ENCODE peak calls at places on chromosomes 13 and 19, in nine cellular contexts. One of them, this sample, is unnamed.

GRCh38 chr19:55485439-55486011 is 537 bp downstream of the NAT14 start:
- DNase-seq in brain pericyte: no peak
- DNase-seq in activated CD4-positive, CD25-positive, alpha-beta regulatory T cell: no peak
- DNase-seq in GM13977: no peak
- DNase-seq in mucosa of descending colon: no peak
- DNase-seq in DMS153: no peak
- DNase-seq in activated T-helper 1 cell treated with anti-CD3 and anti-CD28 coated beads, Interleukin-12 subunit alpha, Interleukin-12 subunit beta, Interleukin-2, Interleukin-4 antibody, amounts not matched to agents 30 ng/mL and 10 ng/mL and 1 ng/mL, durations not matched to agents 14 hours and 24 hours and 36 hours: no peak
- DNase-seq in kidney glomerular epithelial cell: no peak
- DNase-seq in upper lobe of right lung: no peak
- DNase-seq in this sample: no peak

GRCh38 chr19:45076029-45076850 is at the start of gene ZNF296:
- DNase-seq in brain pericyte: no peak
- DNase-seq in activated CD4-positive, CD25-positive, alpha-beta regulatory T cell: peak
- DNase-seq in GM13977: peak
- DNase-seq in mucosa of descending colon: peak
- DNase-seq in DMS153: peak
- DNase-seq in activated T-helper 1 cell treated with anti-CD3 and anti-CD28 coated beads, Interleukin-12 subunit alpha, Interleukin-12 subunit beta, Interleukin-2, Interleukin-4 antibody, amounts not matched to agents 30 ng/mL and 10 ng/mL and 1 ng/mL, durations not matched to agents 14 hours and 24 hours and 36 hours: peak
- DNase-seq in kidney glomerular epithelial cell: peak
- DNase-seq in upper lobe of right lung: peak
- DNase-seq in this sample: peak

GRCh38 chr13:112531263-112531794 is 56.6 kb downstream of the TUBGCP3 start:
- DNase-seq in brain pericyte: no peak
- DNase-seq in activated CD4-positive, CD25-positive, alpha-beta regulatory T cell: no peak
- DNase-seq in GM13977: no peak
- DNase-seq in mucosa of descending colon: no peak
- DNase-seq in DMS153: no peak
- DNase-seq in activated T-helper 1 cell treated with anti-CD3 and anti-CD28 coated beads, Interleukin-12 subunit alpha, Interleukin-12 subunit beta, Interleukin-2, Interleukin-4 antibody, amounts not matched to agents 30 ng/mL and 10 ng/mL and 1 ng/mL, durations not matched to agents 14 hours and 24 hours and 36 hours: no peak
- DNase-seq in kidney glomerular epithelial cell: no peak
- DNase-seq in upper lobe of right lung: no peak
- DNase-seq in this sample: no peak

GRCh38 chr13:43085545-43085944 is 62.2 kb downstream of the DNAJC15 start:
- DNase-seq in brain pericyte: no peak
- DNase-seq in activated CD4-positive, CD25-positive, alpha-beta regulatory T cell: no peak
- DNase-seq in GM13977: no peak
- DNase-seq in mucosa of descending colon: no peak
- DNase-seq in DMS153: peak
- DNase-seq in activated T-helper 1 cell treated with anti-CD3 and anti-CD28 coated beads, Interleukin-12 subunit alpha, Interleukin-12 subunit beta, Interleukin-2, Interleukin-4 antibody, amounts not matched to agents 30 ng/mL and 10 ng/mL and 1 ng/mL, durations not matched to agents 14 hours and 24 hours and 36 hours: no peak
- DNase-seq in kidney glomerular epithelial cell: no peak
- DNase-seq in upper lobe of right lung: no peak
- DNase-seq in this sample: no peak

GRCh38 chr19:56942749-56943148 is 102.2 kb upstream of the PEG3 start:
- DNase-seq in brain pericyte: no peak
- DNase-seq in activated CD4-positive, CD25-positive, alpha-beta regulatory T cell: no peak
- DNase-seq in GM13977: peak
- DNase-seq in mucosa of descending colon: no peak
- DNase-seq in DMS153: no peak
- DNase-seq in activated T-helper 1 cell treated with anti-CD3 and anti-CD28 coated beads, Interleukin-12 subunit alpha, Interleukin-12 subunit beta, Interleukin-2, Interleukin-4 antibody, amounts not matched to agents 30 ng/mL and 10 ng/mL and 1 ng/mL, durations not matched to agents 14 hours and 24 hours and 36 hours: no peak
- DNase-seq in kidney glomerular epithelial cell: no peak
- DNase-seq in upper lobe of right lung: peak
- DNase-seq in this sample: no peak

GRCh38 chr13:43058318-43058674 is 34.9 kb downstream of the DNAJC15 start:
- DNase-seq in brain pericyte: peak
- DNase-seq in activated CD4-positive, CD25-positive, alpha-beta regulatory T cell: no peak
- DNase-seq in GM13977: no peak
- DNase-seq in mucosa of descending colon: peak
- DNase-seq in DMS153: peak
- DNase-seq in activated T-helper 1 cell treated with anti-CD3 and anti-CD28 coated beads, Interleukin-12 subunit alpha, Interleukin-12 subunit beta, Interleukin-2, Interleukin-4 antibody, amounts not matched to agents 30 ng/mL and 10 ng/mL and 1 ng/mL, durations not matched to agents 14 hours and 24 hours and 36 hours: peak
- DNase-seq in kidney glomerular epithelial cell: peak
- DNase-seq in upper lobe of right lung: no peak
- DNase-seq in this sample: no peak

GRCh38 chr13:24624801-24625231 is 55.4 kb upstream of the ATP12A start:
- DNase-seq in brain pericyte: no peak
- DNase-seq in activated CD4-positive, CD25-positive, alpha-beta regulatory T cell: no peak
- DNase-seq in GM13977: no peak
- DNase-seq in mucosa of descending colon: no peak
- DNase-seq in DMS153: no peak
- DNase-seq in activated T-helper 1 cell treated with anti-CD3 and anti-CD28 coated beads, Interleukin-12 subunit alpha, Interleukin-12 subunit beta, Interleukin-2, Interleukin-4 antibody, amounts not matched to agents 30 ng/mL and 10 ng/mL and 1 ng/mL, durations not matched to agents 14 hours and 24 hours and 36 hours: no peak
- DNase-seq in kidney glomerular epithelial cell: no peak
- DNase-seq in upper lobe of right lung: no peak
- DNase-seq in this sample: no peak

GRCh38 chr19:31546561-31546960 is 197.3 kb upstream of the TSHZ3 start:
- DNase-seq in brain pericyte: no peak
- DNase-seq in activated CD4-positive, CD25-positive, alpha-beta regulatory T cell: no peak
- DNase-seq in GM13977: no peak
- DNase-seq in mucosa of descending colon: no peak
- DNase-seq in DMS153: no peak
- DNase-seq in activated T-helper 1 cell treated with anti-CD3 and anti-CD28 coated beads, Interleukin-12 subunit alpha, Interleukin-12 subunit beta, Interleukin-2, Interleukin-4 antibody, amounts not matched to agents 30 ng/mL and 10 ng/mL and 1 ng/mL, durations not matched to agents 14 hours and 24 hours and 36 hours: no peak
- DNase-seq in kidney glomerular epithelial cell: no peak
- DNase-seq in upper lobe of right lung: no peak
- DNase-seq in this sample: no peak

GRCh38 chr13:45370922-45371406 is 30.0 kb upstream of the TPT1 start:
- DNase-seq in brain pericyte: peak
- DNase-seq in activated CD4-positive, CD25-positive, alpha-beta regulatory T cell: peak
- DNase-seq in GM13977: peak
- DNase-seq in mucosa of descending colon: peak
- DNase-seq in DMS153: no peak
- DNase-seq in activated T-helper 1 cell treated with anti-CD3 and anti-CD28 coated beads, Interleukin-12 subunit alpha, Interleukin-12 subunit beta, Interleukin-2, Interleukin-4 antibody, amounts not matched to agents 30 ng/mL and 10 ng/mL and 1 ng/mL, durations not matched to agents 14 hours and 24 hours and 36 hours: peak
- DNase-seq in kidney glomerular epithelial cell: peak
- DNase-seq in upper lobe of right lung: peak
- DNase-seq in this sample: peak

GRCh38 chr13:104773775-104774174 is 1707.6 kb upstream of the SLC10A2 start:
- DNase-seq in brain pericyte: peak
- DNase-seq in activated CD4-positive, CD25-positive, alpha-beta regulatory T cell: no peak
- DNase-seq in GM13977: peak
- DNase-seq in mucosa of descending colon: no peak
- DNase-seq in DMS153: peak
- DNase-seq in activated T-helper 1 cell treated with anti-CD3 and anti-CD28 coated beads, Interleukin-12 subunit alpha, Interleukin-12 subunit beta, Interleukin-2, Interleukin-4 antibody, amounts not matched to agents 30 ng/mL and 10 ng/mL and 1 ng/mL, durations not matched to agents 14 hours and 24 hours and 36 hours: no peak
- DNase-seq in kidney glomerular epithelial cell: peak
- DNase-seq in upper lobe of right lung: no peak
- DNase-seq in this sample: no peak

GRCh38 chr19:16017138-16017490 is 59.2 kb upstream of the TPM4 start:
- DNase-seq in brain pericyte: no peak
- DNase-seq in activated CD4-positive, CD25-positive, alpha-beta regulatory T cell: no peak
- DNase-seq in GM13977: no peak
- DNase-seq in mucosa of descending colon: no peak
- DNase-seq in DMS153: no peak
- DNase-seq in activated T-helper 1 cell treated with anti-CD3 and anti-CD28 coated beads, Interleukin-12 subunit alpha, Interleukin-12 subunit beta, Interleukin-2, Interleukin-4 antibody, amounts not matched to agents 30 ng/mL and 10 ng/mL and 1 ng/mL, durations not matched to agents 14 hours and 24 hours and 36 hours: no peak
- DNase-seq in kidney glomerular epithelial cell: no peak
- DNase-seq in upper lobe of right lung: peak
- DNase-seq in this sample: no peak

GRCh38 chr19:8820234-8820633 is 11.9 kb downstream of the ZNF558 start:
- DNase-seq in brain pericyte: no peak
- DNase-seq in activated CD4-positive, CD25-positive, alpha-beta regulatory T cell: no peak
- DNase-seq in GM13977: no peak
- DNase-seq in mucosa of descending colon: no peak
- DNase-seq in DMS153: no peak
- DNase-seq in activated T-helper 1 cell treated with anti-CD3 and anti-CD28 coated beads, Interleukin-12 subunit alpha, Interleukin-12 subunit beta, Interleukin-2, Interleukin-4 antibody, amounts not matched to agents 30 ng/mL and 10 ng/mL and 1 ng/mL, durations not matched to agents 14 hours and 24 hours and 36 hours: no peak
- DNase-seq in kidney glomerular epithelial cell: no peak
- DNase-seq in upper lobe of right lung: no peak
- DNase-seq in this sample: no peak

GRCh38 chr19:32909257-32909656 is 39.7 kb upstream of the SLC7A9 start:
- DNase-seq in brain pericyte: no peak
- DNase-seq in activated CD4-positive, CD25-positive, alpha-beta regulatory T cell: no peak
- DNase-seq in GM13977: no peak
- DNase-seq in mucosa of descending colon: no peak
- DNase-seq in DMS153: no peak
- DNase-seq in activated T-helper 1 cell treated with anti-CD3 and anti-CD28 coated beads, Interleukin-12 subunit alpha, Interleukin-12 subunit beta, Interleukin-2, Interleukin-4 antibody, amounts not matched to agents 30 ng/mL and 10 ng/mL and 1 ng/mL, durations not matched to agents 14 hours and 24 hours and 36 hours: no peak
- DNase-seq in kidney glomerular epithelial cell: no peak
- DNase-seq in upper lobe of right lung: no peak
- DNase-seq in this sample: no peak